ENCODE peak calls at places on chromosomes 5 and 9, in four cellular contexts. Q is GM12865, A is AG10803, O is cardiac fibroblast. N is an unnamed sample.

GRCh38 chr9:4137755-4138154 is 162.1 kb downstream of the GLIS3 start:
- DNase-seq in A (peak; percentile 80), Q (no peak), O (peak; percentile 92), N (peak; percentile 61)

GRCh38 chr9:116101516-116101915 is 52.1 kb upstream of the PAPPA start:
- DNase-seq in A (peak; percentile 71), Q (no peak), O (peak; percentile 93), N (peak; percentile 95)

GRCh38 chr5:122258840-122259239 is 53.2 kb upstream of the SNCAIP start:
- DNase-seq in O (no peak), A (no peak), Q (no peak), N (no peak)

GRCh38 chr5:147616401-147616800 is 106.5 kb upstream of the DPYSL3 start:
- DNase-seq in A (no peak), O (no peak), Q (no peak), N (peak; percentile 24)

GRCh38 chr5:51598026-51598425 is 214.8 kb downstream of the ISL1 start:
- DNase-seq in A (no peak), Q (no peak), O (peak; percentile 0), N (no peak)

GRCh38 chr5:65961644-65962043 is 35.3 kb downstream of the ERBIN start:
- DNase-seq in A (peak; percentile 38), Q (peak; percentile 53), O (peak; percentile 68), N (peak; percentile 55)

GRCh38 chr9:3980212-3980611 is 319.7 kb downstream of the GLIS3 start:
- DNase-seq in A (no peak), Q (no peak), O (no peak), N (no peak)

GRCh38 chr9:8315211-8315610 is 515.6 kb upstream of the DMAC1 start:
- DNase-seq in A (no peak), O (peak; percentile 18), Q (no peak), N (no peak)

GRCh38 chr9:70392189-70392588 is 22.3 kb downstream of the KLF9 start:
- DNase-seq in O (no peak), A (no peak), Q (no peak), N (no peak)

GRCh38 chr5:60295423-60295822 is 401.9 kb upstream of the PDE4D start:
- DNase-seq in O (peak; percentile 3), A (peak; percentile 25), Q (peak; percentile 57), N (peak; percentile 20)

GRCh38 chr5:82319192-82319591 is 41.0 kb upstream of the RPS23 start:
- DNase-seq in Q (no peak), A (no peak), O (no peak), N (no peak)

GRCh38 chr5:120368923-120369715 is 95.0 kb upstream of the PRR16 start:
- DNase-seq in Q (no peak), A (no peak), O (no peak), N (no peak)

GRCh38 chr9:463455-464125 is 248.9 kb downstream of the DOCK8 start:
- DNase-seq in Q (no peak), O (no peak), A (no peak), N (no peak)

GRCh38 chr9:21443849-21444625 is 3.8 kb downstream of the IFNA1 start:
- DNase-seq in A (no peak), O (no peak), Q (peak; percentile 74), N (no peak)

GRCh38 chr9:4430492-4431261 is 59.6 kb upstream of the SLC1A1 start:
- DNase-seq in Q (peak; percentile 17), A (peak; percentile 33), O (peak; percentile 21), N (no peak)

GRCh38 chr5:13957032-13957645 is 12.7 kb upstream of the DNAH5 start:
- DNase-seq in O (peak; percentile 77), Q (peak; percentile 42), A (peak; percentile 63), N (peak; percentile 61)

GRCh38 chr9:133440884-133441283 is 18.7 kb downstream of the ADAMTS13 start:
- DNase-seq in A (no peak), Q (peak; percentile 71), O (no peak), N (no peak)

GRCh38 chr9:116280529-116280928 is 126.9 kb downstream of the PAPPA start:
- DNase-seq in A (peak; percentile 48), O (no peak), Q (no peak), N (peak; percentile 47)

GRCh38 chr5:124696898-124697297 is 49.5 kb downstream of the ZNF608 start:
- DNase-seq in O (no peak), Q (no peak), A (no peak), N (no peak)

GRCh38 chr5:94524841-94525697 is 93.3 kb downstream of the KIAA0825 start:
- DNase-seq in O (peak; percentile 63), Q (peak; percentile 71), A (peak; percentile 44), N (peak; percentile 39)

GRCh38 chr9:75265525-75265972 is 177.2 kb downstream of the OSTF1 start:
- DNase-seq in Q (peak; percentile 52), O (peak; percentile 67), A (peak; percentile 29), N (peak; percentile 42)

GRCh38 chr5:93512799-93513198 is 68.2 kb downstream of the NR2F1-AS1 start:
- DNase-seq in Q (no peak), A (peak; percentile 90), O (peak; percentile 98), N (peak; percentile 44)

GRCh38 chr5:157476699-157477408 is 16.8 kb downstream of the NIPAL4 start:
- DNase-seq in Q (peak; percentile 70), O (peak; percentile 81), A (peak; percentile 74), N (peak; percentile 83)

GRCh38 chr5:139693676-139694364 is 45.7 kb downstream of the CXXC5 start:
- DNase-seq in Q (no peak), A (no peak), O (no peak), N (no peak)

GRCh38 chr5:151534345-151534744 is 56.8 kb downstream of the FAT2 start:
- DNase-seq in A (no peak), Q (peak; percentile 16), O (no peak), N (no peak)

DNA sequence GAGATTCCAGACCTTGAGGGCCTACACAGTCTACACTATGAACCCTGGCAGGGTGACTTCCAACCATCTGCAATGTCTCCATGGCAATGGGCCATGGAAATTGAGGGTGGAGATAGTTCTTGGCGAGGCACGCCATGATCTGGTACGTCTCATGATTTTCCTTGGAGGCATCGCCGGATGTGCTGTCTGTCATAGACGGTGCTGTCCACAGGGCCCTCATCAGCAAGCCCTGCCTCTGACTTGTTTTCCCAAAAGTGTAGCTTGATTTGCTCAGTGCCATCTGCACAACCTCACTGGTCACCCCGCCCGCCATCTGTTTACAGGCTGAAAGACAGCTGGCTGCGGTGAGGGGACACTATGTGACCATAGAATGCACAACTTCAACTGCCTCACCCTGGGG is 73.5 kb downstream of the BOD1 start:
- DNase-seq in O (no peak), Q (no peak), A (no peak), N (no peak)
- TF ChIP-seq CTCF in O (no peak), Q (no peak), A (no peak), N (no peak)

GRCh38 chr9:76401176-76401575 is 7.0 kb upstream of the RFK start:
- DNase-seq in A (no peak), Q (no peak), O (no peak), N (no peak)

GRCh38 chr9:76401580-76402354 is 7.5 kb upstream of the RFK start:
- DNase-seq in A (no peak), O (peak; percentile 33), Q (no peak), N (no peak)

GRCh38 chr9:76400534-76401096 is 6.4 kb upstream of the RFK start:
- DNase-seq in A (no peak), Q (no peak), O (peak; percentile 62), N (no peak)

GRCh38 chr9:76404401-76404800 is 10.2 kb upstream of the RFK start:
- DNase-seq in A (no peak), Q (no peak), O (no peak), N (no peak)

GRCh38 chr9:76403352-76403751 is 9.1 kb upstream of the RFK start:
- DNase-seq in A (peak; percentile 90), O (peak; percentile 92), Q (peak; percentile 76), N (peak; percentile 85)
- H3K4me3 ChIP-seq in A (peak overlapping the region; percentile 9), O (no peak overlapping the region), Q (no peak overlapping the region), N (no peak overlapping the region)

GRCh38 chr5:98627121-98627520 is 146.3 kb upstream of the RGMB start:
- DNase-seq in A (no peak), O (no peak), Q (no peak), N (no peak)
- TF ChIP-seq CTCF in A (no peak), O (no peak), Q (no peak), N (no peak)

GRCh38 chr5:10595678-10596309 is 31.9 kb downstream of the ANKRD33B start:
- DNase-seq in Q (peak; percentile 77), A (peak; percentile 83), O (peak; percentile 89), N (peak; percentile 92)

GRCh38 chr5:10594591-10595210 is 30.8 kb downstream of the ANKRD33B start:
- DNase-seq in Q (no peak), O (peak; percentile 45), A (no peak), N (peak; percentile 42)

GRCh38 chr5:10596886-10597451 is 33.1 kb downstream of the ANKRD33B start:
- DNase-seq in A (no peak), Q (no peak), O (no peak), N (no peak)

GRCh38 chr5:10595305-10595677 is 31.4 kb downstream of the ANKRD33B start:
- DNase-seq in Q (no peak), A (peak; percentile 76), O (peak; percentile 46), N (peak; percentile 81)

DNA sequence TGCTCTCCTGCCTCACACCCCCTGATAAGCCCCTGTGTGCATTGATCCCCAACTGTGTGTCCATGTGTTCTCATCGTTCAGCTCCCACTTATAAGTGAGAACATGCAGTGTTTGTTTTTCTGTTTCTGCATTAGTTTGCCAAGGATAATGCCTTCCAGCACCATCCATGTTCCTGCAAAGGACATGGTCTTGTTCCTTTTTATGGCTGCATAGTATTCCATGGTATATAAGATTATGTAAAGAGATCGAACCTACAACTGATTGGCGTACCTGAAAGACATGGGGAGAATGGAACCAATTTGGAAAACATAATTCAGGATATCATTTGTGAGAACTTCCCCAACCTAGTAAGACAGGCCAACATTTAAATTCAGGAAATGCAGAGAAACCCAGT is 32.4 kb downstream of the ANKRD33B start:
- DNase-seq in A (no peak), O (no peak), Q (no peak), N (no peak)
- H3K4me3 ChIP-seq in A (peak overlapping the region; percentile 5), O (no peak overlapping the region), Q (peak overlapping the region; percentile 35), N (peak overlapping the region; percentile 26)

GRCh38 chr5:129696636-129697035 is 51.3 kb upstream of the MINAR2 start:
- DNase-seq in A (no peak), O (no peak), Q (no peak), N (no peak)

GRCh38 chr5:129698661-129699060 is 49.2 kb upstream of the MINAR2 start:
- DNase-seq in A (no peak), Q (no peak), O (no peak), N (no peak)
- TF ChIP-seq CTCF in A (no peak), Q (no peak), O (peak; percentile 21), N (peak; percentile 40)

GRCh38 chr9:131690462-131690861 is 49.4 kb downstream of the RAPGEF1 start:
- DNase-seq in A (no peak), O (no peak), Q (no peak), N (no peak)
- H3K4me3 ChIP-seq in A (no peak overlapping the region), O (no peak overlapping the region), Q (no peak overlapping the region), N (no peak overlapping the region)

DNA sequence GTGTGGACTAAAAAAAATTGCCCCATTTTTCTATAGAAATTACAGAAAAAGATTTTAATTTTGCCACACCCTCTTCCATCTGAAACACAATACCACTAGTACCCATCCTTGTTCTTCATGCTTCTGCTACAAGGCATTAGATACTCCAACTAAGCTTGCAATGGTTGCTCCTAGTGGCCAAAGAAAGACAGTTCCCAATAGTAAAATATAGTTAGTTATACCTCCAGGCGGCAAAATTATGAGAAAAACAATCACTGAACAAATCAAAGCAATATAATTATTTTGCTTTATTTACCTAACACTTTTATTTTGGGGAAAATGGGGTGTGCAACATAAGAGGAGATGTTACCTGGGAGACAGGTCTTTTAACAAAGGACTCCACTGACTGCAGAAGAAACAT is 101.2 kb downstream of the RAPGEF6 start:
- DNase-seq in Q (no peak), A (no peak), O (no peak), N (no peak)
- TF ChIP-seq CTCF in Q (no peak), A (no peak), O (peak; percentile 13), N (no peak)

N was measured in fibroblast of villous mesenchyme.